ENCODE peak calls at places on chromosomes 1 and 21, in eight cellular contexts. E is putamen; Y is Caki2; M is nephron progenitor cell; P is stimulated activated naive B cell treated with anti-CD40 and anti-IgM and Interleukin-4, amounts not matched to agents 10 μg/mL and 1 μg/mL and 100 μg/mL, for 72 hours; H is left cardiac atrium; O is Panc1; T is H54. R is an unnamed sample.

GRCh38 chr1:161864577-161864976 is 98.5 kb downstream of the ATF6 start:
- DNase-seq in M (no peak), O (no peak), H (no peak), Y (peak; percentile 38), P (no peak), T (no peak), E (no peak), R (no peak)

GRCh38 chr1:103106426-103107321 is 1.6 kb downstream of the COL11A1 start:
- DNase-seq in E (no peak), P (no peak), T (peak; percentile 54), O (peak; percentile 45), H (no peak), Y (peak; percentile 44), M (peak; percentile 54), R (peak; percentile 12)

GRCh38 chr1:47709302-47710074 is 271.6 kb downstream of the FOXD2 start:
- DNase-seq in Y (no peak), P (no peak), O (no peak), H (no peak), E (no peak), M (peak; percentile 66), T (no peak), R (no peak)

GRCh38 chr1:7975212-7975865 is 13.8 kb downstream of the PARK7 start:
- DNase-seq in Y (peak; percentile 76), T (peak; percentile 61), E (peak; percentile 50), P (peak; percentile 24), O (peak; percentile 86), M (peak; percentile 82), H (peak; percentile 70), R (peak; percentile 77)

GRCh38 chr21:45858180-45858579 is 123.4 kb upstream of the COL6A1 start:
- DNase-seq in M (no peak), H (no peak), O (no peak), E (no peak), P (no peak), Y (no peak), T (no peak), R (no peak)

GRCh38 chr1:18293291-18293690 is 185.7 kb downstream of the IGSF21 start:
- DNase-seq in E (no peak), M (no peak), H (no peak), T (no peak), Y (no peak), P (no peak), O (no peak), R (no peak)

GRCh38 chr1:230772457-230773395 is 25.5 kb downstream of the CAPN9 start:
- DNase-seq in O (no peak), E (peak; percentile 86), T (no peak), H (peak; percentile 69), P (no peak), M (no peak), Y (no peak), R (no peak)

GRCh38 chr1:160128636-160129035 is 13.1 kb downstream of the ATP1A2 start:
- DNase-seq in O (no peak), E (no peak), M (no peak), T (no peak), P (no peak), H (no peak), Y (no peak), R (no peak)

GRCh38 chr1:185570962-185571361 is 163.2 kb upstream of the HMCN1 start:
- DNase-seq in P (no peak), T (no peak), M (no peak), E (no peak), H (no peak), Y (peak; percentile 94), O (no peak), R (no peak)

GRCh38 chr1:99590578-99591209 is 55.2 kb upstream of the PALMD start:
- DNase-seq in H (peak; percentile 60), M (no peak), O (peak; percentile 64), P (no peak), Y (peak; percentile 94), E (no peak), T (peak; percentile 11), R (no peak)

GRCh38 chr21:46127239-46128105 is 27.9 kb downstream of the FTCD start:
- DNase-seq in O (no peak), M (peak; percentile 8), Y (no peak), P (no peak), E (no peak), H (peak; percentile 22), T (no peak), R (no peak)

GRCh38 chr21:33980276-33980916 is 64.8 kb upstream of the ATP5PO start:
- DNase-seq in E (no peak), Y (no peak), H (no peak), M (no peak), T (no peak), O (no peak), P (no peak), R (no peak)

GRCh38 chr1:69029649-69030048 is 532.8 kb upstream of the DEPDC1 start:
- DNase-seq in M (no peak), O (no peak), Y (no peak), H (no peak), E (no peak), T (no peak), P (no peak), R (no peak)

GRCh38 chr1:220278991-220279390 is 6.7 kb upstream of the RAB3GAP2 start:
- DNase-seq in P (no peak), M (no peak), H (no peak), O (no peak), Y (no peak), T (no peak), E (no peak), R (no peak)

GRCh38 chr1:17545354-17545753 is 5.9 kb downstream of the ARHGEF10L start:
- DNase-seq in M (no peak), P (no peak), Y (peak; percentile 63), O (no peak), T (no peak), H (no peak), E (no peak), R (no peak)

GRCh38 chr1:180188103-180188506 is 33.4 kb downstream of the QSOX1 start:
- DNase-seq in P (no peak), T (peak; percentile 51), E (no peak), O (peak; percentile 15), H (no peak), Y (peak; percentile 66), M (peak; percentile 65), R (peak; percentile 42)

GRCh38 chr1:28971980-28972771 is 57.8 kb downstream of the EPB41 start:
- DNase-seq in Y (peak; percentile 95), O (peak; percentile 65), T (peak; percentile 9), H (no peak), P (no peak), E (no peak), M (no peak), R (no peak)

GRCh38 chr1:41416081-41416480 is 54.8 kb downstream of the FOXO6 start:
- DNase-seq in Y (no peak), O (no peak), H (no peak), P (no peak), E (no peak), M (no peak), T (no peak), R (no peak)

GRCh38 chr1:85460555-85461088 is 4.3 kb downstream of the DDAH1 start:
- DNase-seq in E (no peak), T (no peak), P (no peak), H (no peak), O (no peak), M (no peak), Y (no peak), R (no peak)

GRCh38 chr1:43622471-43622870 is 27.5 kb upstream of the KDM4A start:
- DNase-seq in H (no peak), T (no peak), Y (no peak), E (no peak), M (no peak), O (no peak), P (no peak), R (no peak)

GRCh38 chr1:109912214-109912861 is 1.7 kb downstream of the CSF1 start:
- DNase-seq in H (no peak), M (no peak), T (no peak), P (no peak), O (no peak), E (no peak), Y (no peak), R (no peak)

GRCh38 chr1:54398963-54399528 is 7.1 kb downstream of the SSBP3 start:
- DNase-seq in M (no peak), Y (no peak), H (no peak), E (no peak), P (no peak), T (no peak), O (no peak), R (no peak)

GRCh38 chr1:53244126-53244525 is 5.8 kb upstream of the MAGOH start:
- DNase-seq in Y (no peak), O (no peak), H (no peak), P (no peak), T (no peak), M (no peak), E (no peak), R (no peak)

GRCh38 chr1:243542726-243543415 is 287.0 kb downstream of the SDCCAG8 start:
- DNase-seq in P (no peak), E (no peak), H (no peak), M (no peak), O (no peak), T (no peak), Y (no peak), R (no peak)

GRCh38 chr1:30823969-30824735 is 66.6 kb upstream of the LAPTM5 start:
- DNase-seq in M (peak; percentile 97), T (peak; percentile 98), H (peak; percentile 96), P (peak; percentile 71), E (peak; percentile 97), Y (peak; percentile 97), O (peak; percentile 94), R (peak; percentile 72)

GRCh38 chr1:62882161-62882560 is 98.2 kb downstream of the ATG4C start:
- DNase-seq in O (no peak), M (no peak), P (no peak), E (no peak), T (no peak), H (no peak), Y (no peak), R (no peak)

GRCh38 chr1:41658444-41659158 is 174.1 kb upstream of the EDN2 start:
- DNase-seq in O (no peak), M (no peak), H (peak; percentile 23), E (no peak), P (no peak), T (no peak), Y (no peak), R (no peak)

R was measured in SW 1271.